ENCODE peak calls at places on chromosome 13, in nine cellular contexts. S, E, J, H, N, T, M, P and G are unnamed samples.
A peak's percentile ranks its signal among the peaks of the same experiment; 100 is the strongest.

GRCh38 chr13:43785681-43786471 is 896 bp downstream of the ENOX1 start:
- DNase-seq in H (peak; percentile 12), E (peak; percentile 54), N (no peak), P (peak; percentile 95), M (peak; percentile 73), S (peak; percentile 50), T (peak; percentile 17), J (peak; percentile 82), G (no peak)

GRCh38 chr13:108621421-108621820 is 8.0 kb upstream of the MYO16 start:
- DNase-seq in N (no peak), H (no peak), J (no peak), M (no peak), S (no peak), E (no peak), T (peak; percentile 36), P (no peak), G (no peak)

GRCh38 chr13:43877788-43878187 is 1.8 kb downstream of the CCDC122 start:
- DNase-seq in S (no peak), J (no peak), P (peak; percentile 22), E (no peak), H (no peak), N (no peak), M (no peak), T (no peak), G (no peak)

GRCh38 chr13:51584731-51585191 is 499 bp downstream of the WDFY2 start:
- DNase-seq in H (peak; percentile 55), P (peak; percentile 46), T (no peak), N (no peak), S (peak; percentile 80), J (peak; percentile 51), M (peak; percentile 33), E (no peak), G (no peak)

GRCh38 chr13:28754698-28755545 is 36.2 kb upstream of the SLC46A3 start:
- DNase-seq in J (peak; percentile 68), N (no peak), E (no peak), M (peak; percentile 32), S (no peak), T (peak; percentile 39), P (no peak), H (no peak), G (no peak)

GRCh38 chr13:113742445-113743120 is 16.4 kb upstream of the TMEM255B start:
- DNase-seq in N (no peak), S (peak; percentile 49), M (no peak), J (no peak), E (no peak), H (no peak), P (no peak), T (no peak), G (no peak)

GRCh38 chr13:113021811-113022210 is 52.8 kb downstream of the MCF2L start:
- DNase-seq in M (no peak), H (no peak), E (no peak), J (no peak), T (no peak), N (no peak), P (no peak), S (no peak), G (no peak)

GRCh38 chr13:85503797-85504196 is 295.4 kb downstream of the SLITRK6 start:
- DNase-seq in P (peak; percentile 9), N (no peak), T (peak; percentile 85), S (peak; percentile 47), J (peak; percentile 74), H (no peak), E (no peak), M (peak; percentile 66), G (no peak)

GRCh38 chr13:30111810-30112209 is 195.5 kb downstream of the KATNAL1 start:
- DNase-seq in T (no peak), N (no peak), S (no peak), M (no peak), E (no peak), J (no peak), H (no peak), P (peak; percentile 39), G (no peak)

GRCh38 chr13:76473552-76474134 is 412.6 kb downstream of the KCTD12 start:
- DNase-seq in J (peak; percentile 90), S (peak; percentile 76), M (peak; percentile 81), E (peak; percentile 74), N (peak; percentile 31), P (peak; percentile 67), H (peak; percentile 29), T (peak; percentile 60), G (no peak)

GRCh38 chr13:89721216-89721615 is 1626.3 kb upstream of the MIR17HG start:
- DNase-seq in N (no peak), M (no peak), P (no peak), S (no peak), H (no peak), J (no peak), T (no peak), E (no peak), G (no peak)

GRCh38 chr13:68748038-68748437 is 1359.6 kb upstream of the ATXN8OS start:
- DNase-seq in T (no peak), N (no peak), J (no peak), E (no peak), M (no peak), S (no peak), H (no peak), P (no peak), G (no peak)

GRCh38 chr13:53074119-53074518 is 45.5 kb downstream of the OLFM4 start:
- DNase-seq in S (no peak), P (no peak), J (no peak), E (no peak), N (no peak), H (no peak), M (no peak), T (no peak), G (no peak)

GRCh38 chr13:30172593-30173300 is 134.6 kb downstream of the KATNAL1 start:
- DNase-seq in T (peak; percentile 51), H (no peak), E (no peak), P (peak; percentile 48), S (no peak), M (no peak), N (no peak), J (no peak), G (no peak)

GRCh38 chr13:35549481-35549880 is 73.0 kb upstream of the MAB21L1 start:
- DNase-seq in S (peak; percentile 85), H (no peak), T (peak; percentile 49), J (peak; percentile 66), N (peak; percentile 41), M (peak; percentile 47), P (peak; percentile 35), E (no peak), G (no peak)